ENCODE peak calls at places on chromosome 10, in six cellular contexts. Y is WTC11, U is SK-MEL-5, K is IMR-90, C is AG09309, W is epithelial cell of esophagus. J is an unnamed sample.

GRCh38 chr10:107814865-107815487 is 650.5 kb upstream of the SORCS1 start:
- DNase-seq in K (peak), W (peak), U (peak), Y (peak), C (peak), J (peak)

GRCh38 chr10:76736848-76737495 is 900.6 kb downstream of the KCNMA1 start:
- DNase-seq in W (peak), Y (no peak), U (no peak), K (no peak), C (peak), J (no peak)

GRCh38 chr10:131889755-131890154 is 11.1 kb upstream of the PPP2R2D start:
- DNase-seq in U (no peak), W (no peak), K (no peak), C (no peak), Y (no peak), J (no peak)

GRCh38 chr10:61284222-61284890 is 168.8 kb downstream of the TMEM26 start:
- DNase-seq in W (peak), K (peak), U (peak), Y (no peak), C (peak), J (peak)

GRCh38 chr10:7354330-7355047 is 56.3 kb downstream of the SFMBT2 start:
- DNase-seq in K (peak), U (no peak), C (no peak), W (peak), Y (no peak), J (no peak)

GRCh38 chr10:73456187-73456890 is 23.0 kb upstream of the MSS51 start:
- DNase-seq in C (no peak), W (no peak), Y (no peak), U (no peak), K (no peak), J (no peak)

GRCh38 chr10:52172581-52172980 is 141.5 kb upstream of the DKK1 start:
- DNase-seq in U (no peak), Y (no peak), K (peak), C (no peak), W (peak), J (peak)

GRCh38 chr10:79148452-79149344 is 79.9 kb downstream of the ZMIZ1 start:
- DNase-seq in C (no peak), K (peak), Y (no peak), W (peak), U (no peak), J (no peak)

GRCh38 chr10:110209399-110209925 is 2.1 kb downstream of the MXI1 start:
- DNase-seq in Y (peak), W (peak), U (peak), K (peak), C (peak), J (peak)

GRCh38 chr10:71840177-71840711 is 10.8 kb downstream of the PSAP start:
- DNase-seq in U (peak), Y (peak), W (peak), K (peak), C (peak), J (peak)

GRCh38 chr10:19704544-19704943 is 111.7 kb upstream of the PLXDC2 start:
- DNase-seq in K (peak), W (no peak), Y (no peak), U (no peak), C (no peak), J (no peak)

GRCh38 chr10:3987142-3987974 is 202.3 kb upstream of the KLF6 start:
- DNase-seq in K (peak), W (no peak), C (no peak), Y (no peak), U (peak), J (no peak)

GRCh38 chr10:15585303-15585715 is 134.4 kb downstream of the ITGA8 start:
- DNase-seq in C (no peak), K (peak), W (peak), Y (peak), U (peak), J (peak)

GRCh38 chr10:126729314-126729871 is 58.9 kb upstream of the C10orf90 start:
- DNase-seq in Y (no peak), W (no peak), K (no peak), U (no peak), C (no peak), J (no peak)

GRCh38 chr10:52215745-52216361 is 98.2 kb upstream of the DKK1 start:
- DNase-seq in C (no peak), W (peak), U (peak), Y (no peak), K (peak), J (peak)

GRCh38 chr10:62732841-62733653 is 71.5 kb upstream of the ADO start:
- DNase-seq in K (peak), Y (no peak), U (peak), C (no peak), W (peak), J (no peak)

GRCh38 chr10:12839349-12839927 is 162.1 kb downstream of the CCDC3 start:
- DNase-seq in K (no peak), W (no peak), C (no peak), U (no peak), Y (no peak), J (no peak)

GRCh38 chr10:123392182-123392930 is 238.2 kb downstream of the BUB3 start:
- DNase-seq in U (no peak), Y (no peak), W (no peak), K (no peak), C (no peak), J (no peak)

GRCh38 chr10:48465860-48466521 is 138.9 kb downstream of the ARHGAP22 start:
- DNase-seq in U (no peak), Y (no peak), C (no peak), W (peak), K (no peak), J (peak)

GRCh38 chr10:97659589-97659988 is 19.1 kb downstream of the PI4K2A start:
- DNase-seq in U (no peak), K (peak), C (peak), W (no peak), Y (no peak), J (no peak)

GRCh38 chr10:61609609-61610166 is 53.0 kb upstream of the CABCOCO1 start:
- DNase-seq in U (no peak), K (no peak), C (no peak), W (no peak), Y (no peak), J (no peak)

GRCh38 chr10:88865281-88865876 is 13.7 kb upstream of the ANKRD22 start:
- DNase-seq in Y (no peak), U (peak), K (no peak), W (peak), C (no peak), J (no peak)

GRCh38 chr10:101123815-101124617 is 7.1 kb upstream of the TLX1 start:
- DNase-seq in W (no peak), K (no peak), Y (no peak), C (no peak), U (no peak), J (no peak)

GRCh38 chr10:27188259-27188658 is 33.1 kb downstream of the MASTL start:
- DNase-seq in K (no peak), W (peak), Y (no peak), C (no peak), U (no peak), J (no peak)

GRCh38 chr10:62113680-62114079 is 155.0 kb downstream of the RTKN2 start:
- DNase-seq in U (no peak), W (peak), K (no peak), C (no peak), Y (no peak), J (no peak)

GRCh38 chr10:49360271-49361177 is 35.4 kb downstream of the DRGX start:
- DNase-seq in Y (no peak), U (no peak), K (no peak), C (no peak), W (no peak), J (peak)

GRCh38 chr10:19843487-19843886 is 27.3 kb downstream of the PLXDC2 start:
- DNase-seq in U (no peak), K (peak), Y (no peak), W (no peak), C (no peak), J (no peak)

GRCh38 chr10:93281367-93281720 is 200.8 kb downstream of the MYOF start:
- DNase-seq in K (no peak), C (no peak), Y (no peak), W (no peak), U (no peak), J (no peak)

GRCh38 chr10:114172241-114172640 is 1.8 kb downstream of the CCDC186 start:
- DNase-seq in K (peak), U (no peak), C (no peak), W (no peak), Y (no peak), J (no peak)

GRCh38 chr10:35043796-35044344 is 46.3 kb downstream of the CUL2 start:
- DNase-seq in U (no peak), Y (no peak), W (no peak), C (no peak), K (peak), J (no peak)

GRCh38 chr10:126147866-126148578 is 240.3 kb downstream of the ADAM12 start:
- DNase-seq in W (peak), Y (no peak), K (peak), U (no peak), C (peak), J (no peak)

GRCh38 chr10:17910144-17910789 is 41.5 kb upstream of the SLC39A12 start:
- DNase-seq in K (peak), Y (peak), C (peak), W (peak), U (peak), J (peak)

GRCh38 chr10:100637785-100638184 is 102.0 kb downstream of the HIF1AN start:
- DNase-seq in Y (peak), K (no peak), W (no peak), U (peak), C (no peak), J (peak)

GRCh38 chr10:625751-626711 is 63.4 kb downstream of the DIP2C start:
- DNase-seq in Y (no peak), W (no peak), K (no peak), C (no peak), U (no peak), J (no peak)

GRCh38 chr10:98097611-98098010 is 36.8 kb upstream of the R3HCC1L start:
- DNase-seq in C (no peak), U (no peak), Y (no peak), K (no peak), W (no peak), J (no peak)

GRCh38 chr10:132224343-132225072 is 37.8 kb downstream of the DPYSL4 start:
- DNase-seq in U (no peak), C (no peak), K (peak), W (no peak), Y (no peak), J (no peak)

GRCh38 chr10:49162063-49162462 is 26.1 kb downstream of the TMEM273 start:
- DNase-seq in W (no peak), U (no peak), C (no peak), Y (no peak), K (peak), J (no peak)

GRCh38 chr10:112265745-112266144 is 17.5 kb upstream of the TECTB start:
- DNase-seq in K (peak), Y (no peak), U (peak), C (no peak), W (no peak), J (no peak)

GRCh38 chr10:71429304-71429703 is 32.6 kb downstream of the CDH23 start:
- DNase-seq in C (no peak), W (no peak), Y (no peak), U (no peak), K (no peak), J (no peak)